ENCODE peak calls at places on chromosome 21, in seven cellular contexts. One of them, this sample, is unnamed.

GRCh38 chr21:14866859-14867560 is 197.8 kb downstream of the NRIP1 start:
- DNase-seq in heart left ventricle: no peak
- DNase-seq in IMR-90: no peak
- DNase-seq in thyroid gland: no peak
- DNase-seq in mucosa of descending colon: no peak
- DNase-seq in A549: no peak
- DNase-seq in lower lobe of right lung: no peak
- DNase-seq in this sample: no peak

GRCh38 chr21:26169611-26170470 is 729 bp downstream of the APP start:
- DNase-seq in thyroid gland: peak; percentile 65
- DNase-seq in heart left ventricle: peak; percentile 74
- DNase-seq in IMR-90: peak; percentile 65
- DNase-seq in A549: peak; percentile 22
- DNase-seq in mucosa of descending colon: peak; percentile 72
- DNase-seq in lower lobe of right lung: peak; percentile 75
- DNase-seq in this sample: no peak

GRCh38 chr21:39866093-39866492 is 1.1 kb upstream of the PCP4 start:
- DNase-seq in A549: no peak
- DNase-seq in IMR-90: no peak
- DNase-seq in heart left ventricle: no peak
- DNase-seq in lower lobe of right lung: no peak
- DNase-seq in mucosa of descending colon: no peak
- DNase-seq in thyroid gland: no peak
- DNase-seq in this sample: no peak

GRCh38 chr21:35861656-35862055 is 198.7 kb downstream of the SETD4 start:
- DNase-seq in heart left ventricle: no peak
- DNase-seq in IMR-90: peak; percentile 13
- DNase-seq in A549: no peak
- DNase-seq in thyroid gland: no peak
- DNase-seq in lower lobe of right lung: no peak
- DNase-seq in mucosa of descending colon: no peak
- DNase-seq in this sample: no peak

GRCh38 chr21:34846601-34847112 is 177.9 kb downstream of the CLIC6 start:
- DNase-seq in thyroid gland: peak; percentile 68
- DNase-seq in heart left ventricle: no peak
- DNase-seq in mucosa of descending colon: no peak
- DNase-seq in IMR-90: peak; percentile 89
- DNase-seq in A549: peak; percentile 18
- DNase-seq in lower lobe of right lung: no peak
- DNase-seq in this sample: no peak

GRCh38 chr21:15421947-15422346 is 307.8 kb upstream of the USP25 start:
- DNase-seq in heart left ventricle: no peak
- DNase-seq in lower lobe of right lung: no peak
- DNase-seq in thyroid gland: no peak
- DNase-seq in mucosa of descending colon: no peak
- DNase-seq in A549: no peak
- DNase-seq in IMR-90: no peak
- DNase-seq in this sample: no peak

GRCh38 chr21:20538039-20538658 is 460.1 kb upstream of the NCAM2 start:
- DNase-seq in mucosa of descending colon: no peak
- DNase-seq in IMR-90: no peak
- DNase-seq in A549: no peak
- DNase-seq in lower lobe of right lung: no peak
- DNase-seq in thyroid gland: no peak
- DNase-seq in heart left ventricle: no peak
- DNase-seq in this sample: no peak

GRCh38 chr21:27761623-27762022 is 794.7 kb upstream of the ADAMTS5 start:
- DNase-seq in IMR-90: no peak
- DNase-seq in lower lobe of right lung: no peak
- DNase-seq in heart left ventricle: no peak
- DNase-seq in thyroid gland: no peak
- DNase-seq in mucosa of descending colon: no peak
- DNase-seq in A549: no peak
- DNase-seq in this sample: no peak

GRCh38 chr21:39891111-39891510 is 23.9 kb downstream of the PCP4 start:
- DNase-seq in mucosa of descending colon: no peak
- DNase-seq in thyroid gland: no peak
- DNase-seq in A549: no peak
- DNase-seq in heart left ventricle: no peak
- DNase-seq in lower lobe of right lung: no peak
- DNase-seq in IMR-90: no peak
- DNase-seq in this sample: no peak

GRCh38 chr21:14453964-14454641 is 71.2 kb upstream of the HSPA13 start:
- DNase-seq in A549: no peak
- DNase-seq in heart left ventricle: no peak
- DNase-seq in thyroid gland: no peak
- DNase-seq in mucosa of descending colon: no peak
- DNase-seq in lower lobe of right lung: no peak
- DNase-seq in IMR-90: no peak
- DNase-seq in this sample: no peak

GRCh38 chr21:42652527-42653491 is 612 bp upstream of the PDE9A start:
- DNase-seq in thyroid gland: peak; percentile 93
- DNase-seq in IMR-90: peak; percentile 31
- DNase-seq in A549: peak; percentile 47
- DNase-seq in lower lobe of right lung: peak; percentile 84
- DNase-seq in mucosa of descending colon: peak; percentile 74
- DNase-seq in heart left ventricle: peak; percentile 76
- DNase-seq in this sample: no peak

GRCh38 chr21:33894736-33895288 is 20.8 kb downstream of the ATP5PO start:
- DNase-seq in mucosa of descending colon: peak; percentile 59
- DNase-seq in heart left ventricle: peak; percentile 85
- DNase-seq in thyroid gland: peak; percentile 86
- DNase-seq in lower lobe of right lung: peak; percentile 75
- DNase-seq in IMR-90: peak; percentile 89
- DNase-seq in A549: peak; percentile 61
- DNase-seq in this sample: peak; percentile 73

GRCh38 chr21:15592271-15592860 is 137.4 kb upstream of the USP25 start:
- DNase-seq in lower lobe of right lung: no peak
- DNase-seq in A549: peak; percentile 15
- DNase-seq in mucosa of descending colon: no peak
- DNase-seq in thyroid gland: no peak
- DNase-seq in heart left ventricle: no peak
- DNase-seq in IMR-90: peak; percentile 45
- DNase-seq in this sample: no peak

GRCh38 chr21:15241997-15242767 is 177.4 kb upstream of the NRIP1 start:
- DNase-seq in lower lobe of right lung: no peak
- DNase-seq in A549: no peak
- DNase-seq in heart left ventricle: no peak
- DNase-seq in IMR-90: no peak
- DNase-seq in mucosa of descending colon: no peak
- DNase-seq in thyroid gland: no peak
- DNase-seq in this sample: peak; percentile 72

GRCh38 chr21:42423197-42423675 is 19.5 kb downstream of the UBASH3A start:
- DNase-seq in thyroid gland: no peak
- DNase-seq in mucosa of descending colon: no peak
- DNase-seq in IMR-90: no peak
- DNase-seq in lower lobe of right lung: peak; percentile 31
- DNase-seq in heart left ventricle: no peak
- DNase-seq in A549: no peak
- DNase-seq in this sample: no peak

GRCh38 chr21:34941162-34941561 is 107.9 kb downstream of the RUNX1 start:
- DNase-seq in lower lobe of right lung: no peak
- DNase-seq in heart left ventricle: no peak
- DNase-seq in IMR-90: no peak
- DNase-seq in mucosa of descending colon: no peak
- DNase-seq in A549: no peak
- DNase-seq in thyroid gland: no peak
- DNase-seq in this sample: no peak

GRCh38 chr21:35316933-35317332 is 267.8 kb upstream of the RUNX1 start:
- DNase-seq in heart left ventricle: no peak
- DNase-seq in IMR-90: peak; percentile 86
- DNase-seq in lower lobe of right lung: no peak
- DNase-seq in thyroid gland: no peak
- DNase-seq in A549: no peak
- DNase-seq in mucosa of descending colon: no peak
- DNase-seq in this sample: no peak

GRCh38 chr21:16124397-16125130 is 394.8 kb downstream of the USP25 start:
- DNase-seq in thyroid gland: peak; percentile 19
- DNase-seq in mucosa of descending colon: no peak
- DNase-seq in lower lobe of right lung: no peak
- DNase-seq in heart left ventricle: no peak
- DNase-seq in IMR-90: peak; percentile 89
- DNase-seq in A549: no peak
- DNase-seq in this sample: no peak

GRCh38 chr21:40227111-40227510 is 359.9 kb downstream of the PCP4 start:
- DNase-seq in IMR-90: no peak
- DNase-seq in heart left ventricle: no peak
- DNase-seq in lower lobe of right lung: no peak
- DNase-seq in mucosa of descending colon: no peak
- DNase-seq in thyroid gland: no peak
- DNase-seq in A549: no peak
- DNase-seq in this sample: no peak

GRCh38 chr21:17003763-17004373 is 509.0 kb upstream of the CXADR start:
- DNase-seq in mucosa of descending colon: no peak
- DNase-seq in heart left ventricle: no peak
- DNase-seq in lower lobe of right lung: no peak
- DNase-seq in thyroid gland: no peak
- DNase-seq in IMR-90: peak; percentile 3
- DNase-seq in A549: no peak
- DNase-seq in this sample: no peak

GRCh38 chr21:25994758-25995163 is 175.8 kb downstream of the APP start:
- DNase-seq in thyroid gland: no peak
- DNase-seq in lower lobe of right lung: no peak
- DNase-seq in A549: no peak
- DNase-seq in IMR-90: no peak
- DNase-seq in mucosa of descending colon: no peak
- DNase-seq in heart left ventricle: no peak
- DNase-seq in this sample: no peak

GRCh38 chr21:17784604-17785402 is 34.4 kb downstream of the C21orf91 start:
- DNase-seq in A549: no peak
- DNase-seq in heart left ventricle: no peak
- DNase-seq in lower lobe of right lung: no peak
- DNase-seq in thyroid gland: no peak
- DNase-seq in mucosa of descending colon: no peak
- DNase-seq in IMR-90: no peak
- DNase-seq in this sample: no peak

GRCh38 chr21:28636988-28637691 is 355.5 kb downstream of the LTN1 start:
- DNase-seq in heart left ventricle: no peak
- DNase-seq in mucosa of descending colon: no peak
- DNase-seq in IMR-90: peak; percentile 94
- DNase-seq in lower lobe of right lung: no peak
- DNase-seq in thyroid gland: no peak
- DNase-seq in A549: no peak
- DNase-seq in this sample: no peak

GRCh38 chr21:14968821-14969220 is 96.0 kb downstream of the NRIP1 start:
- DNase-seq in thyroid gland: no peak
- DNase-seq in mucosa of descending colon: no peak
- DNase-seq in A549: no peak
- DNase-seq in lower lobe of right lung: no peak
- DNase-seq in IMR-90: peak; percentile 34
- DNase-seq in heart left ventricle: no peak
- DNase-seq in this sample: no peak

GRCh38 chr21:38494254-38494648 is 4.0 kb downstream of the ERG start:
- DNase-seq in thyroid gland: no peak
- DNase-seq in heart left ventricle: no peak
- DNase-seq in mucosa of descending colon: no peak
- DNase-seq in IMR-90: no peak
- DNase-seq in lower lobe of right lung: no peak
- DNase-seq in A549: no peak
- DNase-seq in this sample: no peak
- H3K4me3 ChIP-seq in thyroid gland: no peak overlapping the region
- H3K4me3 ChIP-seq in heart left ventricle: peak overlapping the region; percentile 28
- H3K4me3 ChIP-seq in mucosa of descending colon: no peak overlapping the region
- H3K4me3 ChIP-seq in IMR-90: no peak overlapping the region
- H3K4me3 ChIP-seq in lower lobe of right lung: peak overlapping the region; percentile 54
- H3K4me3 ChIP-seq in A549: no peak overlapping the region
- H3K4me3 ChIP-seq in this sample: no peak overlapping the region

GRCh38 chr21:36883532-36884486 is 82.7 kb downstream of the HLCS start:
- DNase-seq in A549: peak; percentile 59
- DNase-seq in thyroid gland: no peak
- DNase-seq in IMR-90: peak; percentile 59
- DNase-seq in lower lobe of right lung: no peak
- DNase-seq in mucosa of descending colon: no peak
- DNase-seq in heart left ventricle: no peak
- DNase-seq in this sample: no peak
- H3K9me3 ChIP-seq in A549: no peaks in the 10 kb centered on the region
- H3K9me3 ChIP-seq in thyroid gland: no peaks in the 10 kb centered on the region
- H3K9me3 ChIP-seq in IMR-90: peaks cover 7% of the 10 kb centered on the region
- H3K9me3 ChIP-seq in lower lobe of right lung: peaks cover 11% of the 10 kb centered on the region
- H3K9me3 ChIP-seq in mucosa of descending colon: peaks cover 3% of the 10 kb centered on the region
- H3K9me3 ChIP-seq in heart left ventricle: peaks cover 7% of the 10 kb centered on the region
- H3K9me3 ChIP-seq in this sample: no peaks in the 10 kb centered on the region

DNA sequence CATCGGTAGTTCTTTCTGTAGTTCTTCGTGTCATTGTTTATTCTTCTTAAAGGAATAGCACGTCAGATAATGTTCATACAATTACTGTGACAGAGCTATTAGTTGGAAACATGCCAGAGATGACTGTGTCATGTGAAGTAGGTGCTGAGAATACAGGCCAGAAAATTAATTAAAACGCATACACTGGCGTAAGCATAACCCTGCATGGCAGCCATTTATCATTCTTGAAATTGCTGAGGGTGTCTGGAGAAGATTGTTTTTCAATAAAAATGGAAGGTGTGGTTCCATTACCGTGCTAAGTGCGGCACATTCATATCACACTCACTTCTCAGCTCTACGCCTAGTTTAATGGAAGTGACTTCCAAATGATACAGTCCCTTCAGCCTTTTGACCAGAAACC is 7.8 kb downstream of the ETS2 start:
- DNase-seq in A549: no peak
- DNase-seq in heart left ventricle: no peak
- DNase-seq in thyroid gland: no peak
- DNase-seq in lower lobe of right lung: no peak
- DNase-seq in mucosa of descending colon: no peak
- DNase-seq in IMR-90: no peak
- DNase-seq in this sample: no peak
- H3K4me1 ChIP-seq in A549: peaks cover 81% of the 10 kb centered on the region
- H3K4me1 ChIP-seq in heart left ventricle: no peaks in the 10 kb centered on the region
- H3K4me1 ChIP-seq in thyroid gland: peaks cover 23% of the 10 kb centered on the region
- H3K4me1 ChIP-seq in lower lobe of right lung: peaks cover 79% of the 10 kb centered on the region
- H3K4me1 ChIP-seq in mucosa of descending colon: peaks cover 53% of the 10 kb centered on the region
- H3K4me1 ChIP-seq in IMR-90: peaks cover 25% of the 10 kb centered on the region
- H3K4me1 ChIP-seq in this sample: peaks cover 4% of the 10 kb centered on the region

DNA sequence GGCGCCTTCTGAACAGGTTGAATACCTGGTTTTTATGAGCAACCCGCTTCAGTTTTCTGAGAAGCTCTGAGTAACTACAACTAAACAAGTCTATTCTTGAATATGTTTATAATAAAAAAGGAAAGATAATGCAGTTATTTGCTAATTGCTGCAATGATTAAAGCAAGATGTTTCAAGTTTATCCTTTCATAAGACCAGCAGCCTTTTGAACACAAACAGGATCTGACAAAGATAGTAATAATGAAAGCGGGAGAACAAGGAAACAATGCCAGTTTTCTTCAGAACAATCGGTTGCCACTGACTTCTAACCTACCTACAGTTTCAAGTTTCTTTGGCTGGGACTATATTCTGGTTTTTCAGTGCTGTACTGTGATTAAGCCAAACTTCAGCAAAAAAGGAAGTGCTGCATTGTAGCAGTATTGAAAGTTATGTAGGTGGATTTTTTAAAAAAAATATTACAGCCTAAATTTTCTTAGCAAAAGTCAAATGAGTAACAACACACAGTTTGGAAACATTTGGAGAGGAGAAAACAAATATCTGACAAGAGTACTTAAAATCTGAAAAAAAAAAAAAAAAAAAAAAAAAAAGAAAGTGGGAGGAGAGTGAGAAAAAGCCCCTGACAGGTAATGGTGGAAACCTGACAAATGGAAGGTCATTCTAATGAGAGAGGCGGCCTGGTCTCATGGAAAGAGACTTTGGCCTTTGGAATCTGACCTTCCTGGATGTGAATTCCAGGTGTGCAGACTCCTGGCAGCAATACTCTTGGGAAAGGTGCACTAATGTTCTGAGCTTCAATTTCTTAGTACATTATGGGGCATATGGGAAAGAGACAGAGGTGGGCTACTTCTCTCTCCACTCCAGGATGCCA is 11.4 kb downstream of the KCNJ15 start:
- DNase-seq in mucosa of descending colon: no peak
- DNase-seq in thyroid gland: no peak
- DNase-seq in IMR-90: no peak
- DNase-seq in A549: no peak
- DNase-seq in heart left ventricle: no peak
- DNase-seq in lower lobe of right lung: no peak
- DNase-seq in this sample: no peak
- H3K4me3 ChIP-seq in mucosa of descending colon: no peak overlapping the region
- H3K4me3 ChIP-seq in thyroid gland: no peak overlapping the region
- H3K4me3 ChIP-seq in IMR-90: no peak overlapping the region
- H3K4me3 ChIP-seq in A549: no peak overlapping the region
- H3K4me3 ChIP-seq in heart left ventricle: no peak overlapping the region
- H3K4me3 ChIP-seq in lower lobe of right lung: no peak overlapping the region
- H3K4me3 ChIP-seq in this sample: no peak overlapping the region

This sample was measured in iPS DF 6.9.